ENCODE peak calls at places on chromosomes 6 and 20, in four cellular contexts. M, N, B and L are unnamed samples.

GRCh38 chr6:43912598-43913387 is 142.8 kb downstream of the VEGFA start:
- DNase-seq in M (no peak), B (no peak), N (no peak), L (no peak)

GRCh38 chr6:156778615-156779205 is 1.5 kb downstream of the ARID1B start:
- DNase-seq in N (peak; percentile 65), M (peak; percentile 50), B (peak; percentile 51), L (peak; percentile 34)

GRCh38 chr20:52457826-52458225 is 266.2 kb upstream of the ZFP64 start:
- DNase-seq in B (no peak), M (no peak), N (no peak), L (no peak)

GRCh38 chr6:53159558-53159957 is 10.9 kb upstream of the GCM1 start:
- DNase-seq in N (no peak), B (no peak), M (no peak), L (no peak)

GRCh38 chr6:170087946-170088348 is 202.9 kb downstream of the DLL1 start:
- DNase-seq in N (no peak), B (peak; percentile 30), M (peak; percentile 48), L (peak; percentile 47)

GRCh38 chr6:158781692-158782373 is 37.3 kb downstream of the EZR start:
- DNase-seq in N (no peak), M (no peak), B (peak; percentile 2), L (no peak)

GRCh38 chr6:16420715-16421461 is 182.5 kb downstream of the GMPR start:
- DNase-seq in B (peak; percentile 33), M (peak; percentile 76), N (peak; percentile 33), L (peak; percentile 41)

GRCh38 chr6:166446146-166446545 is 63.4 kb upstream of the MPC1 start:
- DNase-seq in M (no peak), N (no peak), B (no peak), L (no peak)

GRCh38 chr20:51486197-51487005 is 56.1 kb downstream of the NFATC2 start:
- DNase-seq in M (no peak), N (no peak), B (no peak), L (no peak)

GRCh38 chr20:21509079-21509596 is 4.7 kb downstream of the NKX2-2 start:
- DNase-seq in B (no peak), N (no peak), M (no peak), L (no peak)

GRCh38 chr20:62725596-62726268 is 17.1 kb downstream of the NTSR1 start:
- DNase-seq in N (no peak), B (no peak), M (no peak), L (no peak)

GRCh38 chr20:53748821-53749402 is 155.3 kb upstream of the ZNF217 start:
- DNase-seq in B (no peak), N (peak; percentile 63), M (no peak), L (no peak)

GRCh38 chr6:14322841-14323240 is 205.3 kb downstream of the CD83 start:
- DNase-seq in B (no peak), M (no peak), N (no peak), L (no peak)

GRCh38 chr6:170402318-170403040 is 95.9 kb downstream of the FAM120B start:
- DNase-seq in M (no peak), B (no peak), N (no peak), L (no peak)

GRCh38 chr20:61671559-61671958 is 394.1 kb downstream of the TAF4 start:
- DNase-seq in N (no peak), B (no peak), M (no peak), L (no peak)

GRCh38 chr6:168698923-168699322 is 257.9 kb downstream of the SMOC2 start:
- DNase-seq in N (no peak), B (no peak), M (no peak), L (no peak)

GRCh38 chr6:2266845-2267244 is 21.4 kb upstream of the GMDS start:
- DNase-seq in M (no peak), B (no peak), N (no peak), L (no peak)

GRCh38 chr6:131761061-131761761 is 46.6 kb upstream of the ENPP1 start:
- DNase-seq in M (no peak), B (no peak), N (peak; percentile 20), L (no peak)

GRCh38 chr6:29980501-29980900 is 38.2 kb downstream of the HLA-A start:
- DNase-seq in N (no peak), B (no peak), M (no peak), L (no peak)

GRCh38 chr6:44104661-44105060 is 22.6 kb downstream of the MRPL14 start:
- DNase-seq in B (no peak), N (no peak), M (no peak), L (no peak)

GRCh38 chr20:32390999-32391398 is 32.9 kb downstream of the ASXL1 start:
- DNase-seq in B (no peak), M (no peak), N (peak; percentile 58), L (no peak)

GRCh38 chr6:5260111-5260620 is 584 bp downstream of the LYRM4 start:
- DNase-seq in N (peak; percentile 29), M (peak; percentile 87), B (peak; percentile 72), L (peak; percentile 85)

GRCh38 chr6:168513766-168514165 is 72.8 kb downstream of the SMOC2 start:
- DNase-seq in M (no peak), N (no peak), B (no peak), L (no peak)

GRCh38 chr20:57609086-57609841 is 11.0 kb downstream of the ZBP1 start:
- DNase-seq in N (no peak), B (no peak), M (no peak), L (no peak)

GRCh38 chr6:42988486-42989020 is 4.2 kb downstream of the PPP2R5D start:
- DNase-seq in M (no peak), N (no peak), B (no peak), L (no peak)

GRCh38 chr20:23765578-23765977 is 14.8 kb upstream of the CST1 start:
- DNase-seq in N (no peak), B (no peak), M (no peak), L (no peak)

GRCh38 chr6:169940554-169941290 is 189.3 kb downstream of the ERMARD start:
- DNase-seq in B (no peak), M (no peak), N (no peak), L (no peak)

GRCh38 chr6:24980507-24981384 is 45.0 kb upstream of the RIPOR2 start:
- DNase-seq in B (no peak), N (peak; percentile 81), M (no peak), L (no peak)

GRCh38 chr6:29943053-29943966 is 978 bp downstream of the HLA-A start:
- DNase-seq in B (peak; percentile 34), N (peak; percentile 23), M (no peak), L (no peak)

GRCh38 chr6:101516553-101516952 is 123.0 kb downstream of the GRIK2 start:
- DNase-seq in M (no peak), B (no peak), N (no peak), L (no peak)

GRCh38 chr6:65638047-65638831 is 68.8 kb downstream of the EYS start:
- DNase-seq in M (no peak), B (no peak), N (no peak), L (no peak)

GRCh38 chr6:45955597-45955996 is 60.1 kb downstream of the CLIC5 start:
- DNase-seq in N (no peak), M (no peak), B (no peak), L (no peak)

GRCh38 chr6:118993803-118994231 is 58.9 kb upstream of the MCM9 start:
- DNase-seq in M (no peak), N (no peak), B (no peak), L (no peak)

GRCh38 chr20:35199696-35200095 is 26.8 kb upstream of the MMP24 start:
- DNase-seq in B (no peak), M (no peak), N (peak; percentile 52), L (no peak)

GRCh38 chr20:51906694-51907093 is 104.4 kb upstream of the SALL4 start:
- DNase-seq in M (no peak), B (no peak), N (no peak), L (no peak)

DNA sequence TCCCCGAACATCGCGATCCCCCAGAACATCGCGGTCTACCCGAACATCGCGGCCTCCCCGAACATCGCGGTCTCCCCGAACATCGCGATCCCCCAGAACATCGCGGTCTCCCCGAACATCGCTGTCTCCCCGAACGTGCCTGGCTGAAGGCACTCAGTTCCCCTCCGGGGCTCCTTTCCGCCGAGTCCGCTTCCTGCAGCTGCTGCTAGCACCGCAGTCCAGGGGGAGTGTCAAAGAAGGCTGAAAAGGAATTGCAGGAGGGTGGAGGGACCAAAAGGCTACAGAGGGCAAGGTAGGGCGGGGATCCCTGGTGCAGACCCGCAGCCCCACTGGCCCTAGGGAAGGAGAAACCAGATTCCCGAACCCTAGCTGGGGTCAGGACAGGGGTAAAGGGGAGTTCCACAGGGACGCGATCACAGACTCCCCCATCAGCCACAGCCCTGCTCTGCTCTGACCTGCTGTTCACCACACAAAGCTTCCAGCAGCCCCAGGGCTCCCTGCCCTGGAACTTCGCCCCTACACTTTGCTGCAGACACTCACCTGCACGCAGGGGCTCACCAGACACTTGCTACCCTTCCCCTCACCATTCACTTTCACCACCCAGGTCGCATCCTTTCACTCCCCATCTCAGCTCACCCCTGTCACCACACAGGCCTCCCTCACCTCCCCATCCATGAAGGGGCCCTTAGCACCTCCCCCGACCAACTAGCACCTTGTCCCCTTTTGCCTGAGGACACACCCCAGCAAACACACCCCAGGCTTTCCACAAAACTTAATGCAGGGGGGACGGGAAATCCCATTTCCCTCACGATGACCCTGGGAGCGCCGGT is 1.7 kb downstream of the ULBP1 start:
- DNase-seq in M (peak; percentile 44), N (no peak), B (peak; percentile 38), L (peak; percentile 41)
- H3K4me3 ChIP-seq in M (peak overlapping the region; percentile 65), N (no peak overlapping the region), B (peak overlapping the region; percentile 74), L (peak overlapping the region; percentile 66)

DNA sequence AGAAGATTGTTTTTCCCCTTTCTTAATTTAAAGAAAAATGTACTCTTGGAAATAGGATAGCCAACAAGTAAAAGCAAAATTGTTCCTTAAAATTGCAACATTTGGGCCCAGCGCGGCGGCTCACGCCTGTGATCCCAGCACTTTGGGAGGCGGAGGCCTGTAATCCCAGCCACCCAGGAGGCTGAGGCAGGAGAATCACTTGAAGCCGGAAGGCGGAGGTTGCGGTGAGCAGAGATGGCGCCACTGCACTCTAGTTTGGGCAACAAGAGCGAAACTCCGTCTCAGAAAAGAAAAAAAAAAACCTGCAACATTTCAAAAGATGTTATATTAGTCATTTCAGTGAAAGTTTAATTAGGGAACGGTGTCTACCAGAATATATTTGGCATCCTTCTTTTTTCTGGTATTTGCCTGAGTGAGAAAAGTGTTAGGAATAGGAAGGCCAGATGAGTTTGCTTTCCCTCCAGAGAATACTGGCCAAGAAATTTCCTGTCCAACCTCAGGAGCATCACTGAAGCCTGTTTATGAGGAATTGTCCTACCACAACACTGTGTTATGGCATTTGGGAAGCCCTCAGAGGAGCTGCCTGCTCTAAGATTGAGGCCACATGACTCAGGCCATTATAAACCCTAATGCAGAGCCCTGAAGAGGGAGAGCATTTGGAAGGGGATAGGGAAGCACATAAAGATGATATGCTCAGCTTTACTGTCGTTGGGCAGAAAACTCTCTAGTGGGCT is 1.2 kb upstream of the GJA1 start:
- DNase-seq in M (no peak), N (no peak), B (no peak), L (no peak)
- H3K27ac ChIP-seq in M (no peak overlapping the region), N (peak overlapping the region; percentile 3), B (no peak overlapping the region), L (no peak overlapping the region)

GRCh38 chr6:39792501-39793450 is 600 bp downstream of the DAAM2 start:
- DNase-seq in M (no peak), N (no peak), B (no peak), L (no peak)

GRCh38 chr6:39791850-39792500 is at the start of gene DAAM2:
- DNase-seq in N (peak; percentile 4), M (no peak), B (no peak), L (no peak)

GRCh38 chr6:39793528-39793927 is 1.4 kb downstream of the DAAM2 start:
- DNase-seq in B (no peak), N (no peak), M (no peak), L (no peak)

GRCh38 chr6:39791311-39791710 is 865 bp upstream of the DAAM2 start:
- DNase-seq in B (no peak), N (no peak), M (no peak), L (no peak)

GRCh38 chr6:39794231-39794630 is 2.1 kb downstream of the DAAM2 start:
- DNase-seq in N (no peak), M (no peak), B (no peak), L (no peak)
- H3K27me3 ChIP-seq in N (peaks cover 12% of the 10 kb centered on the region), M (peaks cover 9% of the 10 kb centered on the region), B (peaks cover 9% of the 10 kb centered on the region), L (no peaks in the 10 kb centered on the region)

GRCh38 chr6:4108561-4109093 is 26.7 kb downstream of the ECI2 start:
- DNase-seq in B (no peak), M (no peak), N (no peak), L (no peak)
- H3K4me3 ChIP-seq in B (no peak overlapping the region), M (no peak overlapping the region), N (no peak overlapping the region), L (no peak overlapping the region)